ENCODE peak calls at places on chromosomes 12 and 14, in five cellular contexts. One of them, this sample, is unnamed.

GRCh38 chr14:32078794-32079663 is 1.9 kb downstream of the ARHGAP5 start:
- DNase-seq in H9: no peak
- DNase-seq in activated effector memory CD4-positive, alpha-beta T cell treated with anti-CD3 and anti-CD28 coated beads, Interleukin-2, amount 50 U/mL, for 16 hours: peak
- DNase-seq in RWPE1: peak
- DNase-seq in foreskin melanocyte: no peak
- DNase-seq in this sample: no peak

GRCh38 chr14:63656194-63656593 is 14.5 kb upstream of the WDR89 start:
- DNase-seq in H9: no peak
- DNase-seq in activated effector memory CD4-positive, alpha-beta T cell treated with anti-CD3 and anti-CD28 coated beads, Interleukin-2, amount 50 U/mL, for 16 hours: no peak
- DNase-seq in RWPE1: no peak
- DNase-seq in foreskin melanocyte: no peak
- DNase-seq in this sample: no peak

GRCh38 chr12:19681007-19681406 is 241.7 kb downstream of the AEBP2 start:
- DNase-seq in H9: peak
- DNase-seq in activated effector memory CD4-positive, alpha-beta T cell treated with anti-CD3 and anti-CD28 coated beads, Interleukin-2, amount 50 U/mL, for 16 hours: no peak
- DNase-seq in RWPE1: no peak
- DNase-seq in foreskin melanocyte: no peak
- DNase-seq in this sample: no peak

GRCh38 chr12:130881548-130881947 is 9.7 kb downstream of the RAN start:
- DNase-seq in H9: no peak
- DNase-seq in activated effector memory CD4-positive, alpha-beta T cell treated with anti-CD3 and anti-CD28 coated beads, Interleukin-2, amount 50 U/mL, for 16 hours: no peak
- DNase-seq in RWPE1: no peak
- DNase-seq in foreskin melanocyte: no peak
- DNase-seq in this sample: no peak

GRCh38 chr12:7175493-7175892 is 14.0 kb upstream of the PEX5 start:
- DNase-seq in H9: no peak
- DNase-seq in activated effector memory CD4-positive, alpha-beta T cell treated with anti-CD3 and anti-CD28 coated beads, Interleukin-2, amount 50 U/mL, for 16 hours: no peak
- DNase-seq in RWPE1: no peak
- DNase-seq in foreskin melanocyte: no peak
- DNase-seq in this sample: no peak

GRCh38 chr12:56994231-56994746 is 12.1 kb downstream of the ZBTB39 start:
- DNase-seq in H9: peak
- DNase-seq in activated effector memory CD4-positive, alpha-beta T cell treated with anti-CD3 and anti-CD28 coated beads, Interleukin-2, amount 50 U/mL, for 16 hours: no peak
- DNase-seq in RWPE1: no peak
- DNase-seq in foreskin melanocyte: no peak
- DNase-seq in this sample: no peak

GRCh38 chr14:48563465-48563864 is 888.1 kb upstream of the MDGA2 start:
- DNase-seq in H9: peak
- DNase-seq in activated effector memory CD4-positive, alpha-beta T cell treated with anti-CD3 and anti-CD28 coated beads, Interleukin-2, amount 50 U/mL, for 16 hours: no peak
- DNase-seq in RWPE1: peak
- DNase-seq in foreskin melanocyte: no peak
- DNase-seq in this sample: no peak

GRCh38 chr12:111412007-111412829 is 6.5 kb downstream of the SH2B3 start:
- DNase-seq in H9: peak
- DNase-seq in activated effector memory CD4-positive, alpha-beta T cell treated with anti-CD3 and anti-CD28 coated beads, Interleukin-2, amount 50 U/mL, for 16 hours: peak
- DNase-seq in RWPE1: no peak
- DNase-seq in foreskin melanocyte: peak
- DNase-seq in this sample: no peak

GRCh38 chr12:132429932-132430643 is 59.9 kb upstream of the FBRSL1 start:
- DNase-seq in H9: peak
- DNase-seq in activated effector memory CD4-positive, alpha-beta T cell treated with anti-CD3 and anti-CD28 coated beads, Interleukin-2, amount 50 U/mL, for 16 hours: peak
- DNase-seq in RWPE1: peak
- DNase-seq in foreskin melanocyte: no peak
- DNase-seq in this sample: peak

GRCh38 chr14:51304956-51305355 is 64.9 kb downstream of the TMX1 start:
- DNase-seq in H9: no peak
- DNase-seq in activated effector memory CD4-positive, alpha-beta T cell treated with anti-CD3 and anti-CD28 coated beads, Interleukin-2, amount 50 U/mL, for 16 hours: no peak
- DNase-seq in RWPE1: peak
- DNase-seq in foreskin melanocyte: peak
- DNase-seq in this sample: no peak